ENCODE peak calls at places on chromosomes 4 and X, in ten cellular contexts. W is GM12865, Z is H1, U is lung, J is A549, E is uterus, N is brain microvascular endothelial cell, M is AG10803, C is left ventricle myocardium inferior, A is foreskin fibroblast. P is an unnamed sample.

GRCh38 chrX:19698691-19699090 is 183.4 kb upstream of the MAP3K15 start:
- DNase-seq in E (no peak), M (no peak), W (no peak), N (no peak), A (no peak), U (no peak), C (no peak), Z (no peak), J (no peak), P (no peak)

GRCh38 chr4:128163177-128164117 is 102.3 kb downstream of the LARP1B start:
- DNase-seq in A (peak; percentile 25), N (no peak), M (peak; percentile 50), C (no peak), E (no peak), U (no peak), J (peak; percentile 68), Z (no peak), W (no peak), P (no peak)

GRCh38 chrX:132216283-132216682 is 3.0 kb downstream of the RAP2C start:
- DNase-seq in A (no peak), M (peak; percentile 12), Z (no peak), U (no peak), J (no peak), W (no peak), C (no peak), E (no peak), N (no peak), P (no peak)

GRCh38 chrX:107507093-107507743 is 57.8 kb downstream of the FRMPD3 start:
- DNase-seq in N (no peak), J (no peak), Z (no peak), U (no peak), M (no peak), E (no peak), W (no peak), A (no peak), C (no peak), P (no peak)

GRCh38 chr4:162793571-162793970 is 373.1 kb downstream of the NAF1 start:
- DNase-seq in A (no peak), W (no peak), J (no peak), E (no peak), M (peak; percentile 38), Z (no peak), U (no peak), N (no peak), C (no peak), P (no peak)

GRCh38 chr4:173538148-173538902 is 8.3 kb upstream of the HAND2 start:
- DNase-seq in W (no peak), A (no peak), J (no peak), U (no peak), Z (no peak), E (peak; percentile 51), N (no peak), M (peak; percentile 15), C (peak; percentile 74), P (no peak)

GRCh38 chr4:143287571-143287923 is 49.1 kb upstream of the GAB1 start:
- DNase-seq in N (no peak), Z (no peak), W (peak; percentile 14), U (no peak), C (no peak), A (no peak), M (no peak), E (no peak), J (no peak), P (peak; percentile 5)

GRCh38 chr4:26141916-26142638 is 178.7 kb upstream of the RBPJ start:
- DNase-seq in U (no peak), C (peak; percentile 38), N (no peak), W (peak; percentile 55), M (peak; percentile 63), A (peak; percentile 80), J (no peak), Z (no peak), E (no peak), P (no peak)

GRCh38 chr4:189092596-189092995 is 848.1 kb upstream of the FRG1 start:
- DNase-seq in A (no peak), J (no peak), Z (no peak), N (peak; percentile 43), C (no peak), U (no peak), E (no peak), M (peak; percentile 18), W (no peak), P (peak; percentile 9)

GRCh38 chr4:86640469-86640868 is 46.4 kb downstream of the PTPN13 start:
- DNase-seq in W (no peak), J (no peak), A (peak; percentile 5), U (no peak), N (no peak), Z (no peak), C (no peak), E (no peak), M (peak; percentile 31), P (no peak)

GRCh38 chr4:2248821-2249261 is 6.9 kb upstream of the HAUS3 start:
- DNase-seq in C (no peak), W (peak; percentile 0), A (no peak), N (no peak), Z (no peak), J (no peak), M (no peak), E (no peak), U (no peak), P (no peak)

GRCh38 chr4:175998782-175999181 is 66.9 kb upstream of the WDR17 start:
- DNase-seq in Z (peak; percentile 43), M (no peak), A (no peak), N (no peak), U (no peak), J (peak; percentile 17), E (no peak), C (no peak), W (peak; percentile 21), P (peak; percentile 28)

GRCh38 chrX:2642791-2643190 is 48.3 kb upstream of the CD99 start:
- DNase-seq in J (no peak), Z (no peak), W (no peak), A (no peak), M (no peak), N (peak; percentile 6), E (no peak), U (no peak), C (no peak), P (no peak)

GRCh38 chr4:6955261-6955911 is 45.8 kb downstream of the TBC1D14 start:
- DNase-seq in Z (no peak), M (no peak), J (no peak), E (peak; percentile 8), A (no peak), N (no peak), C (no peak), W (no peak), U (peak; percentile 84), P (no peak)

GRCh38 chrX:1190596-1191145 is 21.8 kb downstream of the CRLF2 start:
- DNase-seq in N (no peak), M (no peak), A (no peak), U (no peak), J (no peak), C (no peak), W (no peak), Z (no peak), E (no peak), P (no peak)

GRCh38 chrX:31580227-31580626 is 508.4 kb upstream of the FTHL17 start:
- DNase-seq in E (no peak), W (no peak), M (peak; percentile 8), C (no peak), Z (no peak), A (no peak), N (peak; percentile 22), U (no peak), J (no peak), P (no peak)

DNA sequence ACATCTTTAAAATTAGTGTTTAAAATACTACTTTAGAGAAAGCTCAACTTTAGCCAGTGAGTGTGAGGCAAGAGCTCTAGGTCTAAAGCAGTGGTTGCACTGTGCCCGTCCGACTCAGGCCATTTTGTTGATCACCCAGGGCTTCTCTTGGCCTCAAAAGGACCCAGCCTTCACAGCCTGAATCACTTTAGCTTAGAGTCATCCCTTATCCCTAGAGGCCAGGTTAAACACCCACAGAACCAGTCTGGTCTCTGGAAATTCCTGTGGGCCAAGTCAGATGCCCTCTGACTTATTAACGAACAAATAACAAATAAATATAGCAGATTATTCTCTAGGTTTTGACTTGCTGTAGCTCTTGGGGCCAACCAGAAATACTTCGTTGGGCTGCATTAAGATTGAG is 102.3 kb downstream of the WWC2 start:
- DNase-seq in N (peak; percentile 77), M (peak; percentile 54), J (no peak), C (no peak), Z (no peak), A (peak; percentile 78), W (no peak), U (no peak), E (no peak), P (no peak)
- H3K4me3 ChIP-seq in N (no peak overlapping the region), M (no peak overlapping the region), J (no peak overlapping the region), C (no peak overlapping the region), Z (no peak overlapping the region), A (no peak overlapping the region), W (no peak overlapping the region), U (no peak overlapping the region), E (no peak overlapping the region), P (no peak overlapping the region)

GRCh38 chr4:45345551-45345950 is 619.2 kb upstream of the GNPDA2 start:
- DNase-seq in Z (no peak), W (no peak), M (no peak), N (no peak), A (no peak), C (no peak), J (no peak), U (no peak), E (no peak), P (no peak)
- H3K4me3 ChIP-seq in Z (no peak overlapping the region), W (no peak overlapping the region), M (no peak overlapping the region), N (no peak overlapping the region), A (no peak overlapping the region), C (no peak overlapping the region), J (no peak overlapping the region), U (no peak overlapping the region), E (no peak overlapping the region), P (no peak overlapping the region)

GRCh38 chrX:129779747-129780146 is at the start of gene SASH3:
- DNase-seq in U (peak; percentile 62), M (no peak), E (no peak), A (no peak), Z (no peak), W (peak; percentile 90), J (no peak), C (peak; percentile 39), N (no peak), P (peak; percentile 78)
- H3K4me3 ChIP-seq in U (no peak within 1 kb of the TSS), M (no peak within 1 kb of the TSS), E (no peak within 1 kb of the TSS), A (no peak within 1 kb of the TSS), Z (no peak within 1 kb of the TSS), W (peak within 1 kb of the TSS; percentile 92), J (no peak within 1 kb of the TSS), C (peak within 1 kb of the TSS; percentile 30), N (no peak within 1 kb of the TSS), P (peak within 1 kb of the TSS; percentile 82)

DNA sequence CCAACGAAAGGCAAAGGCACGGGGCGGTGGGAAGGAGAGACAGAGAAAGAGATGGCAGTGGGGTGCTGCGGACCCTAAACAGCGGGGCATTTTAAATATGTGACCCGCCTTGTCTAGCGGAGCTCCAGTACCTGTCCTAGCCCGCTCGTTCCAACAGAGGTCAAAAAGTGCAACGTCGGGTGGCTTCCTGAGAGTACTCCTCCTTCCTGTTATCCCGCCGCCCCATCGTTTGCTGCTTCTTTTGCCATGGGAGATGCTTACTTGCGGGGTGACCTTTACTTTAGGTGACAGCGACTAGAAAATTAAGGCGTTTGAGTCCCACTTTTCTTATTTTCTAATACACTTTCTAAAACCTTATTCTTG is 734 bp downstream of the NRK start:
- DNase-seq in N (no peak), E (no peak), C (no peak), U (no peak), J (no peak), M (no peak), A (no peak), W (no peak), Z (no peak), P (no peak)
- H3K4me3 ChIP-seq in N (peak overlapping the region; percentile 62), E (peak overlapping the region; percentile 38), C (peak overlapping the region; percentile 58), U (no peak overlapping the region), J (no peak overlapping the region), M (no peak overlapping the region), A (no peak overlapping the region), W (no peak overlapping the region), Z (peak overlapping the region; percentile 24), P (no peak overlapping the region)